ENCODE peak calls at places on chromosomes 4 and X, in five cellular contexts. One of them, this sample, is unnamed.

GRCh38 chr4:143406523-143406922 is 69.8 kb downstream of the GAB1 start:
- DNase-seq in MM.1S: no peak
- DNase-seq in breast epithelium: peak
- DNase-seq in heart right ventricle: peak
- DNase-seq in colonic mucosa: peak
- DNase-seq in this sample: no peak

GRCh38 chr4:91611786-91612185 is 692.0 kb upstream of the GRID2 start:
- DNase-seq in colonic mucosa: no peak
- DNase-seq in heart right ventricle: no peak
- DNase-seq in MM.1S: no peak
- DNase-seq in breast epithelium: no peak
- DNase-seq in this sample: no peak

GRCh38 chr4:51870441-51871188 is 27.7 kb downstream of the DCUN1D4 start:
- DNase-seq in heart right ventricle: no peak
- DNase-seq in breast epithelium: no peak
- DNase-seq in colonic mucosa: no peak
- DNase-seq in MM.1S: no peak
- DNase-seq in this sample: no peak

GRCh38 chr4:115841873-115842272 is 728.5 kb upstream of the NDST4 start:
- DNase-seq in heart right ventricle: no peak
- DNase-seq in colonic mucosa: no peak
- DNase-seq in breast epithelium: no peak
- DNase-seq in MM.1S: no peak
- DNase-seq in this sample: no peak

GRCh38 chr4:3369781-3370660 is 71.7 kb upstream of the HGFAC start:
- DNase-seq in colonic mucosa: no peak
- DNase-seq in heart right ventricle: peak
- DNase-seq in MM.1S: peak
- DNase-seq in breast epithelium: no peak
- DNase-seq in this sample: peak

GRCh38 chr4:118180776-118181175 is 146.5 kb downstream of the NDST3 start:
- DNase-seq in colonic mucosa: no peak
- DNase-seq in MM.1S: no peak
- DNase-seq in breast epithelium: no peak
- DNase-seq in heart right ventricle: no peak
- DNase-seq in this sample: no peak

GRCh38 chrX:34299451-34299967 is 167.4 kb upstream of the FAM47A start:
- DNase-seq in breast epithelium: no peak
- DNase-seq in MM.1S: no peak
- DNase-seq in heart right ventricle: no peak
- DNase-seq in colonic mucosa: no peak
- DNase-seq in this sample: no peak

GRCh38 chrX:11460347-11460746 is 167.1 kb downstream of the AMELX start:
- DNase-seq in MM.1S: no peak
- DNase-seq in breast epithelium: no peak
- DNase-seq in heart right ventricle: no peak
- DNase-seq in colonic mucosa: no peak
- DNase-seq in this sample: no peak

GRCh38 chrX:100654256-100654655 is 10.3 kb downstream of the SRPX2 start:
- DNase-seq in MM.1S: peak
- DNase-seq in breast epithelium: no peak
- DNase-seq in heart right ventricle: no peak
- DNase-seq in colonic mucosa: peak
- DNase-seq in this sample: no peak

GRCh38 chrX:154660506-154660905 is 7.1 kb upstream of the CTAG2 start:
- DNase-seq in MM.1S: no peak
- DNase-seq in breast epithelium: no peak
- DNase-seq in heart right ventricle: no peak
- DNase-seq in colonic mucosa: no peak
- DNase-seq in this sample: no peak

GRCh38 chr4:169286562-169287301 is 16.0 kb upstream of the SH3RF1 start:
- DNase-seq in MM.1S: no peak
- DNase-seq in colonic mucosa: no peak
- DNase-seq in heart right ventricle: no peak
- DNase-seq in breast epithelium: no peak
- DNase-seq in this sample: no peak

GRCh38 chrX:24151513-24151912 is 2.0 kb downstream of the ZFX start:
- DNase-seq in colonic mucosa: no peak
- DNase-seq in MM.1S: no peak
- DNase-seq in breast epithelium: no peak
- DNase-seq in heart right ventricle: no peak
- DNase-seq in this sample: no peak

GRCh38 chrX:38055170-38055847 is 49.0 kb downstream of the SYTL5 start:
- DNase-seq in colonic mucosa: no peak
- DNase-seq in MM.1S: no peak
- DNase-seq in heart right ventricle: no peak
- DNase-seq in breast epithelium: no peak
- DNase-seq in this sample: no peak

GRCh38 chr4:138510053-138510452 is 267.9 kb upstream of the SLC7A11 start:
- DNase-seq in breast epithelium: no peak
- DNase-seq in heart right ventricle: no peak
- DNase-seq in MM.1S: no peak
- DNase-seq in colonic mucosa: no peak
- DNase-seq in this sample: no peak

GRCh38 chr4:94595880-94596483 is 144.2 kb downstream of the PDLIM5 start:
- DNase-seq in MM.1S: peak
- DNase-seq in breast epithelium: no peak
- DNase-seq in colonic mucosa: no peak
- DNase-seq in heart right ventricle: no peak
- DNase-seq in this sample: peak

GRCh38 chr4:17111959-17112659 is 213.7 kb upstream of the LDB2 start:
- DNase-seq in colonic mucosa: no peak
- DNase-seq in breast epithelium: no peak
- DNase-seq in heart right ventricle: no peak
- DNase-seq in MM.1S: no peak
- DNase-seq in this sample: no peak

GRCh38 chrX:64093761-64094160 is 111.7 kb downstream of the AMER1 start:
- DNase-seq in MM.1S: no peak
- DNase-seq in heart right ventricle: no peak
- DNase-seq in breast epithelium: no peak
- DNase-seq in colonic mucosa: no peak
- DNase-seq in this sample: no peak

GRCh38 chrX:12955882-12956703 is 18.8 kb upstream of the TMSB4X start:
- DNase-seq in breast epithelium: no peak
- DNase-seq in heart right ventricle: peak
- DNase-seq in colonic mucosa: peak
- DNase-seq in MM.1S: peak
- DNase-seq in this sample: peak

GRCh38 chr4:77617203-77617602 is 11.6 kb downstream of the CXCL13 start:
- DNase-seq in colonic mucosa: no peak
- DNase-seq in MM.1S: no peak
- DNase-seq in breast epithelium: no peak
- DNase-seq in heart right ventricle: no peak
- DNase-seq in this sample: no peak

GRCh38 chr4:10460313-10461047 is 3.3 kb upstream of the ZNF518B start:
- DNase-seq in heart right ventricle: no peak
- DNase-seq in MM.1S: no peak
- DNase-seq in breast epithelium: no peak
- DNase-seq in colonic mucosa: no peak
- DNase-seq in this sample: no peak

GRCh38 chr4:10461091-10461849 is 4.0 kb upstream of the ZNF518B start:
- DNase-seq in breast epithelium: no peak
- DNase-seq in MM.1S: peak
- DNase-seq in heart right ventricle: peak
- DNase-seq in colonic mucosa: peak
- DNase-seq in this sample: peak

GRCh38 chr4:10462876-10463275 is 5.7 kb upstream of the ZNF518B start:
- DNase-seq in breast epithelium: no peak
- DNase-seq in heart right ventricle: no peak
- DNase-seq in colonic mucosa: no peak
- DNase-seq in MM.1S: no peak
- DNase-seq in this sample: no peak

GRCh38 chr4:10459305-10459704 is 2.1 kb upstream of the ZNF518B start:
- DNase-seq in breast epithelium: no peak
- DNase-seq in heart right ventricle: no peak
- DNase-seq in MM.1S: no peak
- DNase-seq in colonic mucosa: no peak
- DNase-seq in this sample: no peak

DNA sequence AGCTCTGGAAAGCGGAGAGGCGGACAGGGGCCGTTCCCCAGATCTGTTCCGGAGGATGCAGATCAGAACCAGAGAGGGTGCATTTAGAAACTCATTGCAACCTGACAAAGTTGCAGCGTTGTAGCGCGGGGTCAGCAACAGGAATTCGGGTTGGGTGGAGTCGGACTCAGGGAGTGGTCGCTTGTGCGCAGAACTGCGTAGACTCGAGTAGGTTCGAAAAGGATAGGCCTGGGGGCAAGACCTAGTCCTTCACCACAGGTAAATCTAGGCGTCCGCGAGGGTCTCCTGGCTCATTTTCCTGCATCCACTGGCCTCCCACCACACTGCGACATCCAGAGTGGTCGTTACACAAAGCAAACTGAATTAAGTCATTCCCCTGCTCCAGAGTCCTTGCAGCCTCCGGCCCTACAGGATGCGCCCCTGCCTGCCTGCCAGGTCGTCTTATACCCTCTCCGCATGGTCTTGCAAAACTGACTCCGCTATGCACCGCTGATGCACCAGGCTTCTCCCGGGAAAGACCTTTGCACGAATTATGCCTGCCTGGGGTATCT is 4.7 kb upstream of the ZNF518B start:
- DNase-seq in MM.1S: no peak
- DNase-seq in colonic mucosa: no peak
- DNase-seq in heart right ventricle: no peak
- DNase-seq in breast epithelium: no peak
- DNase-seq in this sample: no peak
- H3K4me3 ChIP-seq in MM.1S: peak
- H3K4me3 ChIP-seq in colonic mucosa: peak
- H3K4me3 ChIP-seq in heart right ventricle: peak
- H3K4me3 ChIP-seq in breast epithelium: no peak
- H3K4me3 ChIP-seq in this sample: no peak

DNA sequence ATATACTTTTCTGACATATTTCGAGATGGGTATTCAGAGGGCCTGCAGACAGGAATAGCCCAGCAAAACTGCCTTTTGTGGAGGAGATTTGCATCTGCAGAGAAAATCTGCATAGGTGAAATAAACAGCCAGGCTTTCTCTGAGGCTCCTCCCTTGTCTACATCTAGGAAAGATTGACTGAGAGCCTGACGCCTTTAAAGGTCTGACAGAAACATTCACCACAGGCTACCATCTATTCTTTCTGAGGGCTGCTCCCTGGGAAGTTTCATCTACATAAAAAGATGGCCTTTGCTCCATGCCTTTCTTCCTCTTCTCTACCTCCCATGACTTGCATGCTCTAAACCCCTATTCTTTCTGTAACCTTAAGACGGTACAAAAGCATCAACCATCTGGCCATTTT is 55.0 kb upstream of the AP1S2 start:
- DNase-seq in colonic mucosa: no peak
- DNase-seq in breast epithelium: no peak
- DNase-seq in MM.1S: no peak
- DNase-seq in heart right ventricle: no peak
- DNase-seq in this sample: no peak
- H3K4me3 ChIP-seq in colonic mucosa: no peak
- H3K4me3 ChIP-seq in breast epithelium: no peak
- H3K4me3 ChIP-seq in MM.1S: no peak
- H3K4me3 ChIP-seq in heart right ventricle: no peak
- H3K4me3 ChIP-seq in this sample: no peak

DNA sequence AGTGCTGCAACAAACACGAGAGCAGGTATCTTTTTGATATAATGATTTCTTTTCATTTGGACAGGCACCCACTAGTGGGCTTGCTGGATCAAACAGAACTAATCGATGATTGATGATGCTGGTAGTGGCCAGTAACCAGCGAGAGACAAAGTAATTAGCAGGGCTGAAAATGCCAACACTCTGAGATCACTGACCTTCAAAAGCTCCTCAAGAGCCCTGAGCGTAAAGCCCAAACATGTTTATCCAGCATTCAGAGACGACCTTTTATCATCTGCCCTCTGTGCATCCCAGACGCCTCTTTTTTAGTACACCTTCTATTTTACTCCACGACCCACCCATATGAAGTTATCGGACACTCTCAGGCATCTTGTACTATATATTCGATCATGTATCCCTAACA is 186.2 kb downstream of the PRDM5 start:
- DNase-seq in colonic mucosa: no peak
- DNase-seq in breast epithelium: no peak
- DNase-seq in heart right ventricle: no peak
- DNase-seq in MM.1S: no peak
- DNase-seq in this sample: no peak
- H3K4me3 ChIP-seq in colonic mucosa: no peak
- H3K4me3 ChIP-seq in breast epithelium: no peak
- H3K4me3 ChIP-seq in heart right ventricle: no peak
- H3K4me3 ChIP-seq in MM.1S: no peak
- H3K4me3 ChIP-seq in this sample: no peak

GRCh38 chr4:1764670-1765069 is 28.4 kb upstream of the FGFR3 start:
- DNase-seq in MM.1S: no peak
- DNase-seq in colonic mucosa: no peak
- DNase-seq in heart right ventricle: no peak
- DNase-seq in breast epithelium: no peak
- DNase-seq in this sample: no peak

GRCh38 chr4:1765409-1766335 is 27.4 kb upstream of the FGFR3 start:
- DNase-seq in heart right ventricle: no peak
- DNase-seq in MM.1S: no peak
- DNase-seq in breast epithelium: no peak
- DNase-seq in colonic mucosa: no peak
- DNase-seq in this sample: no peak

GRCh38 chr4:1763070-1763549 is 30.0 kb upstream of the FGFR3 start:
- DNase-seq in colonic mucosa: no peak
- DNase-seq in breast epithelium: no peak
- DNase-seq in MM.1S: no peak
- DNase-seq in heart right ventricle: no peak
- DNase-seq in this sample: no peak

GRCh38 chr4:1762264-1763010 is 30.7 kb upstream of the FGFR3 start:
- DNase-seq in breast epithelium: no peak
- DNase-seq in colonic mucosa: no peak
- DNase-seq in heart right ventricle: no peak
- DNase-seq in MM.1S: no peak
- DNase-seq in this sample: no peak

DNA sequence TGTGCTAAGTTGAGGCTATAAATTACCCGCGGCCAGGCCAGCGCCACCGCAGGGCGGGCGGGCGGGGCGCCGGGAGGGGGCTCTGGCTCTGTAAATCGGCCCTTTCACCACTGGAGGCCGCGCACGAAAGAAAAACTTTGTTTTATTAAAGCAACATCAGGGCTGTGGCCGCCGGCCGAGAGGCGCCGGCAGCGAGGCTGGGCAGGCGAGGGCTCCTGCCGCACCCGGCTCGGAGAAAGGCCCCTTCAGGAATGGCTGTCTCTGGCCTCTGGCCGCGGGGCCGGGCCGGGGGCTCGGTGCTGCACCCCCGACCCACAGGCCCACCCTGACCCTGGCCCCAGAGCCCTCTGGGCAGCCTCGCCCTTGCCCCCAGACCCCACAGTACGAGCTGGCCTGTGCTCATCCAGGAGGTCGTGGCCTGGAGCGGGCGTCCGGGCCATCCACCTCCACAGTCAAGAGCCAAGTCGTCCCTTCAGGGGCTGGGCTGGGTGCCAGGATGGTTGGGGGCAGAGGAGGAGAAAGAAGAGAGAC is 29.5 kb upstream of the FGFR3 start:
- DNase-seq in colonic mucosa: peak
- DNase-seq in heart right ventricle: no peak
- DNase-seq in MM.1S: no peak
- DNase-seq in breast epithelium: no peak
- DNase-seq in this sample: no peak
- H3K4me3 ChIP-seq in colonic mucosa: no peak
- H3K4me3 ChIP-seq in heart right ventricle: peak
- H3K4me3 ChIP-seq in MM.1S: no peak
- H3K4me3 ChIP-seq in breast epithelium: peak
- H3K4me3 ChIP-seq in this sample: no peak